ENCODE peak calls at places on chromosomes 6 and 20, in six cellular contexts. G is HepG2, F is SK-N-SH, O is HL-60, Z is K562, X is H1. I is an unnamed sample.

GRCh38 chr6:158560787-158561246 is 926 bp downstream of the TMEM181 start:
- DNase-seq in G (no peak), F (peak; percentile 58), O (no peak), Z (peak; percentile 66), X (no peak), I (no peak)

GRCh38 chr6:105566503-105566902 is 163.6 kb upstream of the PREP start:
- DNase-seq in G (no peak), F (no peak), O (no peak), Z (no peak), X (no peak), I (no peak)

GRCh38 chr6:134061440-134061839 is 9.0 kb upstream of the SLC2A12 start:
- DNase-seq in G (no peak), F (no peak), O (no peak), Z (no peak), X (no peak), I (no peak)

GRCh38 chr6:109349419-109349987 is 32.8 kb downstream of the CD164 start:
- DNase-seq in G (peak; percentile 23), F (peak; percentile 43), O (no peak), Z (peak; percentile 91), X (peak; percentile 28), I (no peak)

GRCh38 chr20:25316506-25317190 is 68.8 kb downstream of the PYGB start:
- DNase-seq in G (no peak), F (no peak), O (no peak), Z (no peak), X (no peak), I (no peak)

GRCh38 chr20:47927385-47927851 is 142.1 kb upstream of the SULF2 start:
- DNase-seq in G (no peak), F (no peak), O (no peak), Z (no peak), X (no peak), I (no peak)

GRCh38 chr6:3137057-3137777 is 18.7 kb downstream of the BPHL start:
- DNase-seq in G (no peak), F (no peak), O (no peak), Z (no peak), X (no peak), I (no peak)

GRCh38 chr20:51198238-51198637 is 175.3 kb upstream of the KCNG1 start:
- DNase-seq in G (no peak), F (no peak), O (no peak), Z (no peak), X (no peak), I (no peak)

GRCh38 chr20:10864076-10864672 is 190.4 kb upstream of the JAG1 start:
- DNase-seq in G (no peak), F (no peak), O (no peak), Z (no peak), X (no peak), I (no peak)

GRCh38 chr6:31270788-31271640 is 878 bp downstream of the HLA-C start:
- DNase-seq in G (no peak), F (peak; percentile 49), O (peak; percentile 52), Z (no peak), X (peak; percentile 79), I (no peak)

GRCh38 chr6:27415898-27416297 is 27.3 kb downstream of the ZNF391 start:
- DNase-seq in G (no peak), F (no peak), O (no peak), Z (no peak), X (no peak), I (no peak)

GRCh38 chr20:19993937-19994667 is 23.1 kb upstream of the NAA20 start:
- DNase-seq in G (no peak), F (no peak), O (no peak), Z (no peak), X (no peak), I (no peak)

GRCh38 chr6:159451051-159451450 is 242.0 kb downstream of the SOD2 start:
- DNase-seq in G (no peak), F (no peak), O (no peak), Z (no peak), X (no peak), I (no peak)

GRCh38 chr20:44142416-44142815 is 44.6 kb downstream of the JPH2 start:
- DNase-seq in G (no peak), F (no peak), O (no peak), Z (no peak), X (no peak), I (no peak)

GRCh38 chr6:149026530-149026942 is 279.7 kb downstream of the UST start:
- DNase-seq in G (peak; percentile 48), F (peak; percentile 32), O (peak; percentile 60), Z (peak; percentile 67), X (no peak), I (no peak)

GRCh38 chr6:17353440-17354175 is 39.8 kb upstream of the CAP2 start:
- DNase-seq in G (peak; percentile 12), F (no peak), O (no peak), Z (no peak), X (no peak), I (no peak)

GRCh38 chr20:58330692-58331091 is 21.2 kb downstream of the RAB22A start:
- DNase-seq in G (no peak), F (no peak), O (no peak), Z (no peak), X (no peak), I (no peak)

GRCh38 chr6:39309942-39310531 is 4.2 kb downstream of the KCNK17 start:
- DNase-seq in G (peak; percentile 58), F (peak; percentile 88), O (peak; percentile 40), Z (peak; percentile 83), X (peak; percentile 92), I (no peak)

GRCh38 chr6:21392177-21392576 is 201.4 kb upstream of the SOX4 start:
- DNase-seq in G (no peak), F (peak; percentile 30), O (no peak), Z (no peak), X (no peak), I (no peak)
- TF ChIP-seq GABPA in G (no peak), F (no peak), O (no peak), Z (no peak), X (no peak), I (no peak)

GRCh38 chr6:4139272-4139671 is 3.9 kb upstream of the ECI2 start:
- DNase-seq in G (no peak), F (no peak), O (no peak), Z (no peak), X (no peak), I (no peak)
- TF ChIP-seq GABPA in G (no peak), F (no peak), O (no peak), Z (no peak), X (no peak), I (no peak)

GRCh38 chr20:46011631-46012482 is 3.1 kb downstream of the MMP9 start:
- DNase-seq in G (peak; percentile 46), F (peak; percentile 59), O (no peak), Z (peak; percentile 95), X (peak; percentile 100), I (no peak)

GRCh38 chr20:46012926-46013825 is 4.5 kb downstream of the MMP9 start:
- DNase-seq in G (no peak), F (peak; percentile 46), O (no peak), Z (no peak), X (no peak), I (no peak)

GRCh38 chr20:46010491-46011405 is 2.0 kb downstream of the MMP9 start:
- DNase-seq in G (no peak), F (peak; percentile 75), O (no peak), Z (no peak), X (no peak), I (no peak)

GRCh38 chr20:46014517-46015396 is 6.0 kb downstream of the MMP9 start:
- DNase-seq in G (peak; percentile 82), F (no peak), O (no peak), Z (no peak), X (no peak), I (no peak)

DNA sequence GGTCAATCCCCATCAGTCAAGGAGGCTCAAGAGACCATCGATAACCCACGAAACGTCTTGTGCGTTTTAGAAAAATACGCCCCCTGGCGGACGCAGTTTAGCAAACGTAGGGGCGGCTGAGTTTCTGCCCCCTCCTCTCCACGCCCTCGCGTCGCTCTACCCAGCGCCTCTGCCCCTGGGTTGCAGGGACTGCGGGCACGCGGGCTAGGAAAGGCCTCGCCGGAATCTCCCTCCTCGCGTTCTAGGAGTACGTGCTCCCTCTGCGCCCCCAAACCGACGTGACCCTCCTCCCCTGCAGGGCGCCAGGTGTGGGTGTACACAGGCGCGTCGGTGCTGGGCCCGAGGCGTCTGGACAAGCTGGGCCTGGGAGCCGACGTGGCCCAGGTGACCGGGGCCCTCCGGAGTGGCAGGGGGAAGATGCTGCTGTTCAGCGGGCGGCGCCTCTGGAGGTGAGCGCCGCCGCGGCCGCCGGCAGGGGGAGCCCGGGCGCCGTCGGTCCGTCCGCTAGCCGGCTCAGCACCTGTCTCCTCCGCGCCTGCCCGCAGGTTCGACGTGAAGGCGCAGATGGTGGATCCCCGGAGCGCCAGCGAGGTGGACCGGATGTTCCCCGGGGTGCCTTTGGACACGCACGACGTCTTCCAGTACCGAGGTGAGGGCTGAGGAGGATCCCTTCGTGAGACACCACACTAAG is 5.3 kb downstream of the MMP9 start:
- DNase-seq in G (peak; percentile 47), F (peak; percentile 84), O (no peak), Z (peak; percentile 86), X (peak; percentile 91), I (no peak)
- TF ChIP-seq GABPA in G (peak; percentile 49), F (no peak), O (no peak), Z (peak; percentile 34), X (peak; percentile 52), I (no peak)

GRCh38 chr20:61886721-61887658 is 178.7 kb downstream of the TAF4 start:
- DNase-seq in G (peak; percentile 53), F (peak; percentile 82), O (peak; percentile 22), Z (peak; percentile 56), X (peak; percentile 66), I (no peak)

GRCh38 chr20:61884571-61885389 is 180.9 kb downstream of the TAF4 start:
- DNase-seq in G (peak; percentile 36), F (no peak), O (no peak), Z (peak; percentile 25), X (no peak), I (no peak)

GRCh38 chr20:61887694-61888093 is 178.0 kb downstream of the TAF4 start:
- DNase-seq in G (no peak), F (no peak), O (no peak), Z (no peak), X (no peak), I (no peak)

GRCh38 chr20:61883867-61884393 is 181.8 kb downstream of the TAF4 start:
- DNase-seq in G (no peak), F (no peak), O (no peak), Z (no peak), X (no peak), I (no peak)

DNA sequence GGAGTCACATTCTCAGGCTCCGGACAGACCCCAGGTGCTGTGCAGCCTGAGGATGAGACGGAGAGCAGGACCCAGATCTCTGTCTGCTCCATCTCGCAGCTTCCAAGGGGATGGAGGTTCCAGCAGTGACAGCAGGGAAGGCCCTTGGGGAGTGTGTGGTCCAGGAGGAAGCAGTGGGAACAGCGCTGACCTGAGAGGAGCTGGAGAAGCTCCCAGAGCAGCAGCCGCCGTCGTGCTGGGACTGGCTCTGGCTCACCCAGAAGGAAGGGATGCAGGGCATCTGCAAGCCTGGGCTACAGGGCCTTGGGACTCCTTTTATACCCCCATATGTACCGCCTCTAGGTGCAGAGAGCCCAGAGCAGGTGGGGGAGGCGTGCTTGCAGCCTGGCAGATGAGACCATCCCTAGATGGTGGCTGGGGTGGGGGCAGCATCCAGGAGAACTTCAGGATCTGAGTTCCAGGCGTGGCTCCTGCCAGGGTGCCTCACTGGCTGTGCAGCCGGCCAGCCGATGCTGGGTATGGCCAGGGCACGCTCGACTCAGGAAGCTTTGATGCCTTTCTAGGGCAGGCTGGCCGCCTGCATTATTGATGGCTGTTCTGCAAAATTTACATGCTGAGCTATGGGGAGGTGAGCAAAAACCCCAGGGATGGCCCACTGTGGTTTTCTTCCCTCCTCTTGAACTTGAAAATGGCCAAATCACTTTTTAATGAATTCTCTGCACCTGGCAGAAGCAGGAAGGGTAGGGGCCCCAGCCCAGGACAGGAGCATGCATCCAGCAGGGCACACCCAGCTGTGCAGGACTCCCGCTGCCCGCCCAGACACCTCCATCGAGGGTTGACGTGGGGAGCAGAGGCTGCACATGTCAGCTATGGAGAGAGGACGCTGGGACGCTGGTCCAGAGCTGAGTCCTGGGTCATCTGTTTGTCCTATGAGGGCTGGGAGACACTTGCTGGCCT is 179.6 kb downstream of the TAF4 start:
- DNase-seq in G (no peak), F (no peak), O (no peak), Z (no peak), X (no peak), I (no peak)
- TF ChIP-seq GABPA in G (no peak), F (no peak), O (no peak), Z (no peak), X (no peak), I (no peak)

I was measured in GM12878.